ENCODE peak calls at places on chromosomes 1 and 21, in nine cellular contexts. W is stimulated activated CD4-positive, alpha-beta T cell treated with anti-CD3 and anti-CD28 coated beads, Interleukin-15, amount 100 ng/mL, for 1 hour; J is HCT116; P is iris pigment epithelial cell; L is EL; Q is RWPE1; I is RCC 7860; G is activated naive CD4-positive, alpha-beta T cell; F is LoVo. H is an unnamed sample.

GRCh38 chr1:115710859-115711624 is 57.5 kb downstream of the CASQ2 start:
- DNase-seq in Q (no peak), G (no peak), L (no peak), I (no peak), P (no peak), W (no peak), J (no peak), F (no peak), H (no peak)

GRCh38 chr1:21313886-21314796 is 23.9 kb upstream of the ECE1 start:
- DNase-seq in Q (no peak), W (no peak), G (no peak), F (no peak), L (no peak), J (no peak), P (no peak), I (no peak), H (peak; percentile 61)

GRCh38 chr1:109793089-109793485 is 29.4 kb upstream of the EPS8L3 start:
- DNase-seq in L (no peak), F (no peak), W (no peak), Q (no peak), J (no peak), P (no peak), G (no peak), I (no peak), H (no peak)

GRCh38 chr21:31260790-31261189 is 83.3 kb downstream of the TIAM1 start:
- DNase-seq in G (no peak), L (no peak), J (no peak), W (no peak), F (no peak), P (peak; percentile 80), I (no peak), Q (no peak), H (no peak)

GRCh38 chr1:244387415-244387814 is 64.3 kb downstream of the ADSS2 start:
- DNase-seq in P (no peak), I (no peak), G (no peak), F (no peak), W (no peak), J (no peak), L (no peak), Q (no peak), H (no peak)

GRCh38 chr1:214102907-214103306 is 115.1 kb downstream of the PROX1 start:
- DNase-seq in I (no peak), W (no peak), F (peak; percentile 73), G (no peak), J (peak; percentile 81), P (peak; percentile 81), Q (peak; percentile 78), L (peak; percentile 88), H (no peak)

GRCh38 chr1:196144588-196144987 is 463.7 kb downstream of the KCNT2 start:
- DNase-seq in W (no peak), G (no peak), P (no peak), Q (no peak), L (no peak), J (no peak), F (no peak), I (no peak), H (no peak)

GRCh38 chr1:234237416-234237815 is 135.8 kb upstream of the COA6 start:
- DNase-seq in L (no peak), P (no peak), I (no peak), F (no peak), W (no peak), G (no peak), Q (no peak), J (no peak), H (no peak)

GRCh38 chr1:180482425-180483275 is 19.7 kb downstream of the ACBD6 start:
- DNase-seq in L (peak; percentile 56), F (peak; percentile 59), J (no peak), G (no peak), I (peak; percentile 38), W (no peak), Q (peak; percentile 36), P (peak; percentile 66), H (peak; percentile 46)

GRCh38 chr1:180272395-180272794 is 42.3 kb downstream of the LHX4 start:
- DNase-seq in I (no peak), G (no peak), F (no peak), W (no peak), L (no peak), P (no peak), Q (no peak), J (no peak), H (no peak)

GRCh38 chr1:181522864-181523263 is 39.5 kb downstream of the CACNA1E start:
- DNase-seq in G (no peak), W (no peak), L (no peak), F (no peak), P (no peak), I (no peak), Q (no peak), J (no peak), H (no peak)

H was measured in AG20443.